ENCODE peak calls at places on chromosomes 3 and 15, in four cellular contexts. One of them, this sample, is unnamed.

GRCh38 chr3:149701977-149702350 is 44.1 kb upstream of the WWTR1 start:
- DNase-seq in T-helper 17 cell: no peak
- DNase-seq in GM12891: no peak
- DNase-seq in iPS DF 6.9: no peak
- DNase-seq in this sample: no peak

GRCh38 chr3:170467007-170467406 is 48.3 kb downstream of the CLDN11 start:
- DNase-seq in T-helper 17 cell: no peak
- DNase-seq in GM12891: no peak
- DNase-seq in iPS DF 6.9: no peak
- DNase-seq in this sample: no peak

GRCh38 chr3:20080956-20081554 is 40.8 kb downstream of the KAT2B start:
- DNase-seq in T-helper 17 cell: no peak
- DNase-seq in GM12891: no peak
- DNase-seq in iPS DF 6.9: no peak
- DNase-seq in this sample: no peak

GRCh38 chr15:63264685-63265302 is 12.6 kb upstream of the APH1B start:
- DNase-seq in T-helper 17 cell: no peak
- DNase-seq in GM12891: no peak
- DNase-seq in iPS DF 6.9: no peak
- DNase-seq in this sample: no peak

GRCh38 chr15:21267686-21268395 is 172.5 kb downstream of the POTEB3 start:
- DNase-seq in T-helper 17 cell: no peak
- DNase-seq in GM12891: no peak
- DNase-seq in iPS DF 6.9: no peak
- DNase-seq in this sample: no peak

GRCh38 chr15:90411176-90411575 is 23.1 kb downstream of the IQGAP1 start:
- DNase-seq in T-helper 17 cell: no peak
- DNase-seq in GM12891: no peak
- DNase-seq in iPS DF 6.9: no peak
- DNase-seq in this sample: no peak

GRCh38 chr3:186532641-186533072 is 11.5 kb downstream of the CRYGS start:
- DNase-seq in T-helper 17 cell: no peak
- DNase-seq in GM12891: no peak
- DNase-seq in iPS DF 6.9: no peak
- DNase-seq in this sample: peak; percentile 65

GRCh38 chr15:76968310-76968709 is 26.6 kb upstream of the PSTPIP1 start:
- DNase-seq in T-helper 17 cell: no peak
- DNase-seq in GM12891: no peak
- DNase-seq in iPS DF 6.9: no peak
- DNase-seq in this sample: no peak

GRCh38 chr15:91142097-91142744 is 42.2 kb downstream of the SV2B start:
- DNase-seq in T-helper 17 cell: no peak
- DNase-seq in GM12891: peak; percentile 20
- DNase-seq in iPS DF 6.9: no peak
- DNase-seq in this sample: peak; percentile 87

This sample was measured in AML-193.